ENCODE peak calls at places on chromosomes 12 and 14, in six cellular contexts. One of them, this sample, is unnamed.
A peak's percentile ranks its signal among the peaks of the same experiment; 100 is the strongest.

GRCh38 chr12:7045913-7046312 is 14.6 kb upstream of the C1S start:
- DNase-seq in K562: no peak
- DNase-seq in HCT116: no peak
- DNase-seq in SK-N-SH: no peak
- DNase-seq in GM12878: no peak
- DNase-seq in H1: no peak
- DNase-seq in this sample: no peak

GRCh38 chr12:20105938-20106337 is 262.4 kb upstream of the PDE3A start:
- DNase-seq in SK-N-SH: no peak
- DNase-seq in HCT116: no peak
- DNase-seq in K562: no peak
- DNase-seq in GM12878: no peak
- DNase-seq in H1: no peak
- DNase-seq in this sample: no peak

GRCh38 chr12:68420225-68421008 is 88.3 kb upstream of the MDM1 start:
- DNase-seq in SK-N-SH: no peak
- DNase-seq in GM12878: no peak
- DNase-seq in H1: no peak
- DNase-seq in K562: no peak
- DNase-seq in HCT116: no peak
- DNase-seq in this sample: no peak

GRCh38 chr12:115710104-115710564 is 567.4 kb downstream of the MED13L start:
- DNase-seq in GM12878: no peak
- DNase-seq in SK-N-SH: no peak
- DNase-seq in K562: no peak
- DNase-seq in HCT116: no peak
- DNase-seq in H1: no peak
- DNase-seq in this sample: no peak

GRCh38 chr12:61362037-61362436 is 898.2 kb upstream of the USP15 start:
- DNase-seq in K562: no peak
- DNase-seq in H1: no peak
- DNase-seq in HCT116: no peak
- DNase-seq in GM12878: no peak
- DNase-seq in SK-N-SH: no peak
- DNase-seq in this sample: no peak

GRCh38 chr14:88765130-88765529 is 27.6 kb downstream of the EML5 start:
- DNase-seq in K562: no peak
- DNase-seq in SK-N-SH: no peak
- DNase-seq in GM12878: no peak
- DNase-seq in HCT116: no peak
- DNase-seq in H1: peak; percentile 2
- DNase-seq in this sample: no peak

GRCh38 chr12:100669922-100670321 is 96.4 kb downstream of the GAS2L3 start:
- DNase-seq in K562: no peak
- DNase-seq in HCT116: no peak
- DNase-seq in SK-N-SH: no peak
- DNase-seq in GM12878: no peak
- DNase-seq in H1: no peak
- DNase-seq in this sample: no peak

GRCh38 chr14:81132492-81132891 is 88.3 kb downstream of the GTF2A1 start:
- DNase-seq in H1: no peak
- DNase-seq in HCT116: no peak
- DNase-seq in SK-N-SH: no peak
- DNase-seq in K562: no peak
- DNase-seq in GM12878: no peak
- DNase-seq in this sample: no peak

GRCh38 chr12:93502802-93503623 is 35.7 kb downstream of the MRPL42 start:
- DNase-seq in K562: no peak
- DNase-seq in HCT116: peak; percentile 21
- DNase-seq in GM12878: no peak
- DNase-seq in H1: peak; percentile 9
- DNase-seq in SK-N-SH: peak; percentile 26
- DNase-seq in this sample: no peak

GRCh38 chr12:117030187-117030896 is 68.9 kb downstream of the TESC start:
- DNase-seq in HCT116: no peak
- DNase-seq in GM12878: no peak
- DNase-seq in H1: no peak
- DNase-seq in SK-N-SH: no peak
- DNase-seq in K562: no peak
- DNase-seq in this sample: no peak

GRCh38 chr12:52213541-52214420 is 19.3 kb upstream of the KRT7 start:
- DNase-seq in SK-N-SH: peak; percentile 82
- DNase-seq in GM12878: no peak
- DNase-seq in H1: peak; percentile 85
- DNase-seq in K562: peak; percentile 71
- DNase-seq in HCT116: peak; percentile 82
- DNase-seq in this sample: peak; percentile 91

GRCh38 chr12:125406131-125406530 is 340.9 kb downstream of the AACS start:
- DNase-seq in HCT116: no peak
- DNase-seq in SK-N-SH: no peak
- DNase-seq in GM12878: peak; percentile 33
- DNase-seq in K562: no peak
- DNase-seq in H1: no peak
- DNase-seq in this sample: no peak

GRCh38 chr12:89327477-89328094 is 24.7 kb downstream of the DUSP6 start:
- DNase-seq in H1: no peak
- DNase-seq in HCT116: no peak
- DNase-seq in K562: no peak
- DNase-seq in GM12878: no peak
- DNase-seq in SK-N-SH: no peak
- DNase-seq in this sample: no peak

GRCh38 chr14:22452330-22452729 is 136.7 kb downstream of the DAD1 start:
- DNase-seq in SK-N-SH: no peak
- DNase-seq in GM12878: no peak
- DNase-seq in K562: no peak
- DNase-seq in HCT116: no peak
- DNase-seq in H1: no peak
- DNase-seq in this sample: no peak

GRCh38 chr14:61948376-61948775 is 186.2 kb downstream of the SNAPC1 start:
- DNase-seq in HCT116: no peak
- DNase-seq in GM12878: no peak
- DNase-seq in H1: no peak
- DNase-seq in SK-N-SH: no peak
- DNase-seq in K562: no peak
- DNase-seq in this sample: no peak

GRCh38 chr12:47781479-47782371 is 8.7 kb downstream of the SLC48A1 start:
- DNase-seq in H1: no peak
- DNase-seq in GM12878: no peak
- DNase-seq in SK-N-SH: no peak
- DNase-seq in K562: no peak
- DNase-seq in HCT116: no peak
- DNase-seq in this sample: peak; percentile 94

GRCh38 chr14:71739273-71739990 is 192.8 kb upstream of the RGS6 start:
- DNase-seq in H1: no peak
- DNase-seq in GM12878: no peak
- DNase-seq in HCT116: peak; percentile 54
- DNase-seq in SK-N-SH: peak; percentile 53
- DNase-seq in K562: no peak
- DNase-seq in this sample: peak; percentile 44
- TF ChIP-seq JUND in H1: no peak
- TF ChIP-seq JUND in GM12878: no peak
- TF ChIP-seq JUND in HCT116: no peak
- TF ChIP-seq JUND in SK-N-SH: no peak
- TF ChIP-seq JUND in K562: no peak
- TF ChIP-seq JUND in this sample: no peak

GRCh38 chr14:35229084-35229483 is 63.1 kb upstream of the PSMA6 start:
- DNase-seq in HCT116: no peak
- DNase-seq in H1: no peak
- DNase-seq in SK-N-SH: no peak
- DNase-seq in K562: no peak
- DNase-seq in GM12878: no peak
- DNase-seq in this sample: no peak

GRCh38 chr14:35231207-35231755 is 60.9 kb upstream of the PSMA6 start:
- DNase-seq in K562: no peak
- DNase-seq in HCT116: no peak
- DNase-seq in SK-N-SH: no peak
- DNase-seq in H1: no peak
- DNase-seq in GM12878: no peak
- DNase-seq in this sample: no peak

GRCh38 chr14:35234007-35234406 is 58.2 kb upstream of the PSMA6 start:
- DNase-seq in K562: no peak
- DNase-seq in SK-N-SH: no peak
- DNase-seq in GM12878: no peak
- DNase-seq in H1: no peak
- DNase-seq in HCT116: no peak
- DNase-seq in this sample: no peak

GRCh38 chr14:35224615-35225014 is 67.6 kb upstream of the PSMA6 start:
- DNase-seq in GM12878: no peak
- DNase-seq in K562: no peak
- DNase-seq in H1: no peak
- DNase-seq in HCT116: no peak
- DNase-seq in SK-N-SH: no peak
- DNase-seq in this sample: no peak

GRCh38 chr14:35229495-35230089 is 62.6 kb upstream of the PSMA6 start:
- DNase-seq in K562: peak; percentile 13
- DNase-seq in GM12878: no peak
- DNase-seq in SK-N-SH: peak; percentile 46
- DNase-seq in HCT116: no peak
- DNase-seq in H1: no peak
- DNase-seq in this sample: peak; percentile 31
- TF ChIP-seq JUND in K562: no peak
- TF ChIP-seq JUND in GM12878: no peak
- TF ChIP-seq JUND in SK-N-SH: no peak
- TF ChIP-seq JUND in HCT116: no peak
- TF ChIP-seq JUND in H1: no peak
- TF ChIP-seq JUND in this sample: no peak

GRCh38 chr12:118358607-118359540 is 13.8 kb downstream of the TAOK3 start:
- DNase-seq in K562: peak; percentile 33
- DNase-seq in SK-N-SH: no peak
- DNase-seq in HCT116: no peak
- DNase-seq in H1: no peak
- DNase-seq in GM12878: no peak
- DNase-seq in this sample: no peak
- TF ChIP-seq JUND in K562: no peak
- TF ChIP-seq JUND in SK-N-SH: no peak
- TF ChIP-seq JUND in HCT116: no peak
- TF ChIP-seq JUND in H1: no peak
- TF ChIP-seq JUND in GM12878: no peak
- TF ChIP-seq JUND in this sample: no peak

DNA sequence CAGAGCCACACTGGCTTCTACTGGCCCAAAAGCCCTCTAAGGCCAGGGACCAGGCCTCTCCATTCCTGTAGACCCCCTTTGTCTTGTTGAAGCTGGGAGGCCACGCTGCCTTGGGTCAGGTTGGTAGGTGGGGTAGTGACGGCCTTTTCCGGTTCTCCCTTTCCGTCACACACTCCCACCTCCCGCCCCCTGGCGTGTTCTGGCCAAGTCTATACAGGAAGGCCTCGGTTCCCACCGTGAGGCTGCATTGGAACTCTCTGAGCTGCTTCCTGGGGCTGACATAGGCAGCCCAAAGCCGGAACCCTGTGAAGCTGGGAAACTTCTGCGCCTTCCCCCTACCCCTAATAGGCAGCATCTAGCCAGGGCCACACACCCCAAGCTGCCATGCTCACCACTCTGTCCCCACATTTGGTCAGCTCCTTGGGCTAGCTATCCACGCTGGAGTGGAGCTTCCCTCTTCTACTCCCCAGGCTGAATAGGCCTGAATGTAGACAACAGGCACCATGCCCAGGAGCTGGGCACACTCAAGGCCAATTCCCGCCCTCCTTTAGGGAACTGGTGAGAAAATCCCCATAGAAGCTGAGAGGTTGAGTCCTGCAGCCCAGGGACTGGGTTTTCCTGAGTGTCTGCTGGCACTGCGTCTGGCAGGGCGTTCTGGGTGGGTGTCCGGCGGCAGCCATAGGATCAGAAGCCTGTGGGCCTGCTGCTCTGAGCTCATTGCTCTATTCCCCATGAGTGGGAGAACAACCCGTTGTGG is 35.7 kb downstream of the RIN3 start:
- DNase-seq in SK-N-SH: no peak
- DNase-seq in K562: no peak
- DNase-seq in HCT116: no peak
- DNase-seq in H1: no peak
- DNase-seq in GM12878: no peak
- DNase-seq in this sample: no peak
- TF ChIP-seq JUND in SK-N-SH: no peak
- TF ChIP-seq JUND in K562: no peak
- TF ChIP-seq JUND in HCT116: no peak
- TF ChIP-seq JUND in H1: no peak
- TF ChIP-seq JUND in GM12878: no peak
- TF ChIP-seq JUND in this sample: no peak

GRCh38 chr14:100524233-100524932 is 62.8 kb downstream of the BEGAIN start:
- DNase-seq in GM12878: no peak
- DNase-seq in K562: no peak
- DNase-seq in H1: no peak
- DNase-seq in SK-N-SH: no peak
- DNase-seq in HCT116: no peak
- DNase-seq in this sample: no peak
- TF ChIP-seq JUND in GM12878: no peak
- TF ChIP-seq JUND in K562: no peak
- TF ChIP-seq JUND in H1: no peak
- TF ChIP-seq JUND in SK-N-SH: no peak
- TF ChIP-seq JUND in HCT116: no peak
- TF ChIP-seq JUND in this sample: no peak

GRCh38 chr14:20469890-20470858 is 968 bp downstream of the PNP start:
- DNase-seq in SK-N-SH: peak; percentile 24
- DNase-seq in H1: no peak
- DNase-seq in HCT116: peak; percentile 45
- DNase-seq in K562: peak; percentile 36
- DNase-seq in GM12878: no peak
- DNase-seq in this sample: peak; percentile 36
- TF ChIP-seq JUND in SK-N-SH: no peak
- TF ChIP-seq JUND in H1: no peak
- TF ChIP-seq JUND in HCT116: no peak
- TF ChIP-seq JUND in K562: no peak
- TF ChIP-seq JUND in GM12878: no peak
- TF ChIP-seq JUND in this sample: no peak

GRCh38 chr14:95162641-95163040 is 5.3 kb upstream of the DICER1 start:
- DNase-seq in K562: no peak
- DNase-seq in GM12878: no peak
- DNase-seq in H1: no peak
- DNase-seq in HCT116: no peak
- DNase-seq in SK-N-SH: no peak
- DNase-seq in this sample: no peak
- TF ChIP-seq JUND in K562: no peak
- TF ChIP-seq JUND in GM12878: no peak
- TF ChIP-seq JUND in H1: no peak
- TF ChIP-seq JUND in HCT116: no peak
- TF ChIP-seq JUND in SK-N-SH: no peak
- TF ChIP-seq JUND in this sample: no peak

GRCh38 chr14:99884834-99885648 is 91.8 kb downstream of the EML1 start:
- DNase-seq in H1: no peak
- DNase-seq in GM12878: peak; percentile 7
- DNase-seq in SK-N-SH: peak; percentile 69
- DNase-seq in HCT116: peak; percentile 40
- DNase-seq in K562: peak; percentile 33
- DNase-seq in this sample: peak; percentile 67
- TF ChIP-seq JUND in H1: no peak
- TF ChIP-seq JUND in GM12878: no peak
- TF ChIP-seq JUND in SK-N-SH: no peak
- TF ChIP-seq JUND in HCT116: no peak
- TF ChIP-seq JUND in K562: no peak
- TF ChIP-seq JUND in this sample: no peak

This sample was measured in T47D.